ENCODE peak calls at places on chromosomes 16 and 17, in ten cellular contexts. X, I, D, E, P, A, V, Z, H and Q are unnamed samples.
A peak's percentile ranks its signal among the peaks of the same experiment; 100 is the strongest.

GRCh38 chr17:76415786-76416185 is 31.4 kb downstream of the SPHK1 start:
- DNase-seq in V (no peak), X (no peak), E (no peak), P (no peak), H (no peak), Z (no peak), A (no peak), D (no peak), I (no peak), Q (no peak)

GRCh38 chr17:72359811-72360210 is 239.0 kb downstream of the SOX9 start:
- DNase-seq in A (no peak), V (no peak), Z (no peak), E (no peak), P (no peak), X (no peak), H (no peak), D (no peak), I (no peak), Q (no peak)

GRCh38 chr17:31508310-31509094 is 117.0 kb downstream of the RAB11FIP4 start:
- DNase-seq in A (no peak), D (no peak), Z (no peak), H (peak; percentile 64), V (no peak), X (no peak), E (no peak), I (peak; percentile 27), P (no peak), Q (no peak)

GRCh38 chr16:71461686-71462648 is at the start of gene ZNF23:
- DNase-seq in H (peak; percentile 56), E (peak; percentile 80), P (peak; percentile 89), X (peak; percentile 86), D (peak; percentile 96), V (peak; percentile 73), I (peak; percentile 86), A (peak; percentile 87), Z (peak; percentile 75), Q (peak; percentile 87)

GRCh38 chr17:44775838-44776621 is 17.2 kb downstream of the ADAM11 start:
- DNase-seq in D (peak; percentile 58), E (no peak), I (no peak), H (no peak), Z (no peak), A (no peak), P (no peak), V (no peak), X (no peak), Q (no peak)

GRCh38 chr17:82836823-82837357 is 2.9 kb downstream of the ZNF750 start:
- DNase-seq in H (no peak), A (no peak), Z (no peak), P (no peak), E (peak; percentile 47), I (no peak), V (no peak), D (no peak), X (no peak), Q (no peak)

GRCh38 chr17:61382796-61383688 is 16.6 kb upstream of the TBX2 start:
- DNase-seq in H (no peak), V (no peak), E (no peak), P (no peak), A (no peak), Z (no peak), D (peak; percentile 64), X (no peak), I (no peak), Q (no peak)

GRCh38 chr17:72861811-72862210 is 230.7 kb downstream of the SLC39A11 start:
- DNase-seq in V (no peak), E (no peak), X (no peak), D (no peak), A (no peak), I (no peak), P (no peak), Z (no peak), H (no peak), Q (no peak)

GRCh38 chr17:16351831-16352230 is 1.4 kb downstream of the CENPV start:
- DNase-seq in E (no peak), Z (no peak), H (no peak), D (no peak), P (no peak), A (no peak), X (no peak), V (no peak), I (no peak), Q (no peak)
- H3K36me3 ChIP-seq in E (no peaks in the 10 kb centered on the region), Z (no peaks in the 10 kb centered on the region), H (no peaks in the 10 kb centered on the region), D (peaks cover 31% of the 10 kb centered on the region), P (no peaks in the 10 kb centered on the region), A (peaks cover 15% of the 10 kb centered on the region), X (peaks cover 32% of the 10 kb centered on the region), V (no peaks in the 10 kb centered on the region), I (peaks cover 9% of the 10 kb centered on the region), Q (peaks cover 5% of the 10 kb centered on the region)

DNA sequence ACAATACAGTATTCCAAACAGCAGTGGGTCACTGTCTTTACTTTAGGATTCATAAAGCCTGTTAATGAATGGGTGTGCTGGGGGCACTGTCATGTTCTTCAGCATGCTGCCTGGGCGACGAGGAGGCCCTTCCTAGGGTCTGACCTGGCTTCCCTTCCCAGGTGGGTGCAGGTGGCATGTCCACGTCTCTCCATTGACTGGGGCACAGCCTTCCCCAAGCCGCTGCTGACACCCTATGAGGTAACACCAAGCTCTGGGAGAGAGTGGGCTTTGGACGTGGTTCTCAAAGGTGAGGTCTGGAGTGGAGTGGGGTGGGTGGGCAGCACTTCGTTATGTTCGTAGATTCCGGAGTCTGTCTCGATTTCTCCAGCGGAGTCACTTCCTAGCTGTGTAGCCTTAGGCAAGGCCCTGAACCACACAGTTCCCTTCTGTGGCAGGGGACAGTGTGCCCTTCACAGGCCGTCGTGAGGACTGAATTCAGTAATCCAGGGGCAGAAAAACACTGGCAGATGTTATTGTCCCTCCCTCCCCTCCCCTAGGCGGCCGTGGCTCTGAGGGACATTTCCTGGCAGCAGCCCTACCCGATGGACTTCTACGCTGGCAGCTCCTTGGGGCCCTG is 771 bp upstream of the OVCA2 start:
- DNase-seq in H (no peak), D (no peak), E (no peak), Z (no peak), A (no peak), P (no peak), I (no peak), V (no peak), X (no peak), Q (no peak)
- H3K27ac ChIP-seq in H (peak overlapping the region; percentile 91), D (peak overlapping the region; percentile 79), E (peak overlapping the region; percentile 85), Z (peak overlapping the region; percentile 95), A (peak overlapping the region; percentile 96), P (peak overlapping the region; percentile 81), I (peak overlapping the region; percentile 58), V (peak overlapping the region; percentile 89), X (no peak overlapping the region), Q (peak overlapping the region; percentile 61)

GRCh38 chr17:64006361-64007088 is 8.4 kb downstream of the PRR29 start:
- DNase-seq in Z (no peak), E (peak; percentile 68), I (peak; percentile 49), H (no peak), P (no peak), V (no peak), D (peak; percentile 80), A (peak; percentile 75), X (no peak), Q (no peak)

GRCh38 chr17:64003526-64004121 is 5.5 kb downstream of the PRR29 start:
- DNase-seq in H (no peak), X (no peak), Z (peak; percentile 27), P (no peak), V (no peak), I (peak; percentile 12), E (peak; percentile 11), D (peak; percentile 18), A (no peak), Q (no peak)

GRCh38 chr17:64004218-64004770 is 6.1 kb downstream of the PRR29 start:
- DNase-seq in P (no peak), X (no peak), H (no peak), V (no peak), E (peak; percentile 9), D (no peak), I (peak; percentile 15), A (no peak), Z (no peak), Q (no peak)

GRCh38 chr17:64005734-64006167 is 7.6 kb downstream of the PRR29 start:
- DNase-seq in E (peak; percentile 26), Z (no peak), I (peak; percentile 60), V (no peak), P (peak; percentile 33), D (peak; percentile 76), X (no peak), A (no peak), H (no peak), Q (no peak)

DNA sequence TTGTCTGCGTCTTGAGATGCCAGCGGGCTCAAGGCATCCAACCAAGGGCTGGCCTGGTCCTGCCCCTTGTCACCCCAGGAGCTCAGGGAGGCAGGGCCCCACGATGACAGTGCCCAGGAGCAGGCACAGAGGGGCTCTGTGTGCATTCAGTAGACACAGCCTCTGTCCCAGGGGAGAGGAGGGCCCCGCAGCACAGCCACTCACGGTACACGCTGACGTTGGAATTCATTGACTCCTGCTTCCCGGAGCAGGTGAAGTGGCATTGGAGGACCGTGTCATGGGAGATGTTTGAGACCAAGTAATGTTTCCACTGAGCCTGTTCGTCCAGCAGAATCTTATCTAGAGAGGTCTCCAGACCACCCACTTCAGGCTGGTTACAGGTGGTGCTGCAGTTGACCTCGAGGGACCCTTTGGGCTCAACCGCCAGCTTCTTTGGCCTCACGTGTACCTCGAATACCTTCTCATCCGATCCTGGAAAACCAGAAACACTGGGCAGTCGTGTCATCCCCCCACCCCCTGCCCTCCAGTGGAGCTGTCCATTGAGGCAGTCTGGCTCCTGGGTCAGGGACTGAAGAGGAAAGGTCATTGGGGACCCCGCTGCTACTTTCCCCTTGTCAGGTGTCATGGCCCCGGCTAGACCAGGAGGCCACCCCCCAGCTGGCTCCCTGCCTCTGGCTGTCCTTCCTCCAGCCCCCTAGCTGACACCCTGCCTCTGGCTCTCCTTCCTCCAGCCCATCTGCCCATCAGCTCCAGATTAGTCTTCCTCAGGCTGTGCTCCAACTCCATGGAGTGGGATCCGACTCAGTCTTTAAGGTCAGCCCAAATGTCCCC is 7.0 kb downstream of the PRR29 start:
- DNase-seq in V (no peak), Z (no peak), D (peak; percentile 19), P (no peak), A (no peak), X (no peak), E (peak; percentile 8), H (no peak), I (peak; percentile 14), Q (no peak)
- H3K4me3 ChIP-seq in V (no peak overlapping the region), Z (no peak overlapping the region), D (no peak overlapping the region), P (no peak overlapping the region), A (peak overlapping the region; percentile 62), X (no peak overlapping the region), E (no peak overlapping the region), H (no peak overlapping the region), I (no peak overlapping the region), Q (peak overlapping the region; percentile 23)

GRCh38 chr17:29661220-29661619 is 38.5 kb upstream of the CORO6 start:
- DNase-seq in Z (no peak), P (no peak), H (no peak), V (no peak), E (no peak), I (no peak), D (no peak), X (no peak), A (no peak), Q (no peak)

GRCh38 chr17:29653995-29654714 is 31.4 kb upstream of the CORO6 start:
- DNase-seq in E (no peak), H (no peak), D (no peak), X (no peak), I (no peak), A (no peak), Z (no peak), P (no peak), V (no peak), Q (no peak)

GRCh38 chr17:29664743-29665479 is 42.2 kb upstream of the CORO6 start:
- DNase-seq in P (no peak), D (no peak), E (no peak), I (no peak), A (no peak), H (no peak), V (no peak), X (no peak), Z (no peak), Q (no peak)

GRCh38 chr17:29663155-29663554 is 40.4 kb upstream of the CORO6 start:
- DNase-seq in I (no peak), E (no peak), H (no peak), Z (no peak), V (no peak), D (no peak), P (no peak), X (no peak), A (no peak), Q (no peak)

GRCh38 chr17:29659155-29659554 is 36.4 kb upstream of the CORO6 start:
- DNase-seq in I (no peak), H (no peak), P (no peak), A (no peak), V (no peak), E (no peak), D (no peak), X (no peak), Z (no peak), Q (no peak)
- H3K36me3 ChIP-seq in I (no peaks in the 10 kb centered on the region), H (peaks cover 22% of the 10 kb centered on the region), P (peaks cover 9% of the 10 kb centered on the region), A (peaks cover 61% of the 10 kb centered on the region), V (no peaks in the 10 kb centered on the region), E (no peaks in the 10 kb centered on the region), D (peaks cover 26% of the 10 kb centered on the region), X (peaks cover 66% of the 10 kb centered on the region), Z (no peaks in the 10 kb centered on the region), Q (no peaks in the 10 kb centered on the region)